ENCODE peak calls at places on chromosome 22, in seven cellular contexts. One of them, this sample, is unnamed.
A peak's percentile ranks its signal among the peaks of the same experiment; 100 is the strongest.

GRCh38 chr22:37533995-37534394 is 14.8 kb upstream of the CARD10 start:
- DNase-seq in dermis microvascular lymphatic vessel endothelial cell: no peak
- DNase-seq in Calu3: peak; percentile 58
- DNase-seq in iPS DF 19.7: no peak
- DNase-seq in uterus: no peak
- DNase-seq in activated CD4-positive, alpha-beta memory T cell treated with anti-CD3 and anti-CD28 coated beads for 36 hours: no peak
- DNase-seq in AG20443: peak; percentile 62
- DNase-seq in this sample: no peak

GRCh38 chr22:42340695-42341383 is 70.4 kb upstream of the TCF20 start:
- DNase-seq in dermis microvascular lymphatic vessel endothelial cell: no peak
- DNase-seq in Calu3: no peak
- DNase-seq in iPS DF 19.7: no peak
- DNase-seq in uterus: peak; percentile 33
- DNase-seq in activated CD4-positive, alpha-beta memory T cell treated with anti-CD3 and anti-CD28 coated beads for 36 hours: no peak
- DNase-seq in AG20443: no peak
- DNase-seq in this sample: no peak

GRCh38 chr22:44520695-44521094 is 22.7 kb upstream of the RTL6 start:
- DNase-seq in dermis microvascular lymphatic vessel endothelial cell: no peak
- DNase-seq in Calu3: no peak
- DNase-seq in iPS DF 19.7: no peak
- DNase-seq in uterus: no peak
- DNase-seq in activated CD4-positive, alpha-beta memory T cell treated with anti-CD3 and anti-CD28 coated beads for 36 hours: no peak
- DNase-seq in AG20443: no peak
- DNase-seq in this sample: no peak

GRCh38 chr22:22479999-22480532 is 28.5 kb downstream of the ZNF280B start:
- DNase-seq in dermis microvascular lymphatic vessel endothelial cell: no peak
- DNase-seq in Calu3: no peak
- DNase-seq in iPS DF 19.7: no peak
- DNase-seq in uterus: no peak
- DNase-seq in activated CD4-positive, alpha-beta memory T cell treated with anti-CD3 and anti-CD28 coated beads for 36 hours: no peak
- DNase-seq in AG20443: no peak
- DNase-seq in this sample: no peak

GRCh38 chr22:44393066-44393465 is 80.3 kb upstream of the SHISAL1 start:
- DNase-seq in dermis microvascular lymphatic vessel endothelial cell: no peak
- DNase-seq in Calu3: no peak
- DNase-seq in iPS DF 19.7: no peak
- DNase-seq in uterus: peak; percentile 3
- DNase-seq in activated CD4-positive, alpha-beta memory T cell treated with anti-CD3 and anti-CD28 coated beads for 36 hours: no peak
- DNase-seq in AG20443: no peak
- DNase-seq in this sample: no peak

GRCh38 chr22:45268958-45269844 is 15.5 kb upstream of the UPK3A start:
- DNase-seq in dermis microvascular lymphatic vessel endothelial cell: peak; percentile 39
- DNase-seq in Calu3: peak; percentile 88
- DNase-seq in iPS DF 19.7: no peak
- DNase-seq in uterus: peak; percentile 83
- DNase-seq in activated CD4-positive, alpha-beta memory T cell treated with anti-CD3 and anti-CD28 coated beads for 36 hours: peak; percentile 86
- DNase-seq in AG20443: peak; percentile 93
- DNase-seq in this sample: no peak

GRCh38 chr22:48121984-48122383 is 1359.5 kb downstream of the TBC1D22A start:
- DNase-seq in dermis microvascular lymphatic vessel endothelial cell: no peak
- DNase-seq in Calu3: no peak
- DNase-seq in iPS DF 19.7: no peak
- DNase-seq in uterus: no peak
- DNase-seq in activated CD4-positive, alpha-beta memory T cell treated with anti-CD3 and anti-CD28 coated beads for 36 hours: no peak
- DNase-seq in AG20443: no peak
- DNase-seq in this sample: no peak

GRCh38 chr22:45997775-45998637 is 21.0 kb upstream of the WNT7B start:
- DNase-seq in dermis microvascular lymphatic vessel endothelial cell: peak; percentile 43
- DNase-seq in Calu3: no peak
- DNase-seq in iPS DF 19.7: no peak
- DNase-seq in uterus: no peak
- DNase-seq in activated CD4-positive, alpha-beta memory T cell treated with anti-CD3 and anti-CD28 coated beads for 36 hours: no peak
- DNase-seq in AG20443: no peak
- DNase-seq in this sample: no peak

GRCh38 chr22:23199159-23199558 is 18.9 kb downstream of the BCR start:
- DNase-seq in dermis microvascular lymphatic vessel endothelial cell: no peak
- DNase-seq in Calu3: no peak
- DNase-seq in iPS DF 19.7: no peak
- DNase-seq in uterus: no peak
- DNase-seq in activated CD4-positive, alpha-beta memory T cell treated with anti-CD3 and anti-CD28 coated beads for 36 hours: no peak
- DNase-seq in AG20443: no peak
- DNase-seq in this sample: no peak

GRCh38 chr22:45240137-45240809 is 421 bp downstream of the KIAA0930 start:
- DNase-seq in dermis microvascular lymphatic vessel endothelial cell: no peak
- DNase-seq in Calu3: no peak
- DNase-seq in iPS DF 19.7: no peak
- DNase-seq in uterus: peak; percentile 34
- DNase-seq in activated CD4-positive, alpha-beta memory T cell treated with anti-CD3 and anti-CD28 coated beads for 36 hours: peak; percentile 44
- DNase-seq in AG20443: peak; percentile 69
- DNase-seq in this sample: no peak

GRCh38 chr22:25746012-25746373 is 4.0 kb downstream of the MYO18B start:
- DNase-seq in dermis microvascular lymphatic vessel endothelial cell: no peak
- DNase-seq in Calu3: no peak
- DNase-seq in iPS DF 19.7: no peak
- DNase-seq in uterus: no peak
- DNase-seq in activated CD4-positive, alpha-beta memory T cell treated with anti-CD3 and anti-CD28 coated beads for 36 hours: no peak
- DNase-seq in AG20443: no peak
- DNase-seq in this sample: no peak

GRCh38 chr22:40070701-40071100 is 75.9 kb downstream of the FAM83F start:
- DNase-seq in dermis microvascular lymphatic vessel endothelial cell: no peak
- DNase-seq in Calu3: no peak
- DNase-seq in iPS DF 19.7: no peak
- DNase-seq in uterus: no peak
- DNase-seq in activated CD4-positive, alpha-beta memory T cell treated with anti-CD3 and anti-CD28 coated beads for 36 hours: no peak
- DNase-seq in AG20443: peak; percentile 57
- DNase-seq in this sample: no peak

GRCh38 chr22:27980424-27981148 is 61.5 kb upstream of the PITPNB start:
- DNase-seq in dermis microvascular lymphatic vessel endothelial cell: no peak
- DNase-seq in Calu3: no peak
- DNase-seq in iPS DF 19.7: peak; percentile 28
- DNase-seq in uterus: peak; percentile 22
- DNase-seq in activated CD4-positive, alpha-beta memory T cell treated with anti-CD3 and anti-CD28 coated beads for 36 hours: no peak
- DNase-seq in AG20443: no peak
- DNase-seq in this sample: no peak

GRCh38 chr22:37746366-37747089 is 49.7 kb downstream of the TRIOBP start:
- DNase-seq in dermis microvascular lymphatic vessel endothelial cell: no peak
- DNase-seq in Calu3: no peak
- DNase-seq in iPS DF 19.7: no peak
- DNase-seq in uterus: no peak
- DNase-seq in activated CD4-positive, alpha-beta memory T cell treated with anti-CD3 and anti-CD28 coated beads for 36 hours: peak; percentile 53
- DNase-seq in AG20443: no peak
- DNase-seq in this sample: no peak

GRCh38 chr22:30869996-30870395 is 98.6 kb downstream of the MORC2 start:
- DNase-seq in dermis microvascular lymphatic vessel endothelial cell: no peak
- DNase-seq in Calu3: no peak
- DNase-seq in iPS DF 19.7: no peak
- DNase-seq in uterus: no peak
- DNase-seq in activated CD4-positive, alpha-beta memory T cell treated with anti-CD3 and anti-CD28 coated beads for 36 hours: no peak
- DNase-seq in AG20443: no peak
- DNase-seq in this sample: no peak

GRCh38 chr22:24289138-24289537 is 18.5 kb downstream of the SPECC1L start:
- DNase-seq in dermis microvascular lymphatic vessel endothelial cell: no peak
- DNase-seq in Calu3: no peak
- DNase-seq in iPS DF 19.7: no peak
- DNase-seq in uterus: no peak
- DNase-seq in activated CD4-positive, alpha-beta memory T cell treated with anti-CD3 and anti-CD28 coated beads for 36 hours: no peak
- DNase-seq in AG20443: peak; percentile 82
- DNase-seq in this sample: no peak

GRCh38 chr22:24985824-24986214 is 33.3 kb downstream of the KIAA1671 start:
- DNase-seq in dermis microvascular lymphatic vessel endothelial cell: peak; percentile 99
- DNase-seq in Calu3: no peak
- DNase-seq in iPS DF 19.7: no peak
- DNase-seq in uterus: peak; percentile 54
- DNase-seq in activated CD4-positive, alpha-beta memory T cell treated with anti-CD3 and anti-CD28 coated beads for 36 hours: no peak
- DNase-seq in AG20443: peak; percentile 64
- DNase-seq in this sample: no peak

GRCh38 chr22:40189979-40190378 is 12.3 kb downstream of the TNRC6B start:
- DNase-seq in dermis microvascular lymphatic vessel endothelial cell: no peak
- DNase-seq in Calu3: no peak
- DNase-seq in iPS DF 19.7: no peak
- DNase-seq in uterus: no peak
- DNase-seq in activated CD4-positive, alpha-beta memory T cell treated with anti-CD3 and anti-CD28 coated beads for 36 hours: no peak
- DNase-seq in AG20443: no peak
- DNase-seq in this sample: no peak

GRCh38 chr22:50503475-50504145 is 3.9 kb downstream of the LMF2 start:
- DNase-seq in dermis microvascular lymphatic vessel endothelial cell: no peak
- DNase-seq in Calu3: no peak
- DNase-seq in iPS DF 19.7: no peak
- DNase-seq in uterus: no peak
- DNase-seq in activated CD4-positive, alpha-beta memory T cell treated with anti-CD3 and anti-CD28 coated beads for 36 hours: no peak
- DNase-seq in AG20443: no peak
- DNase-seq in this sample: no peak

GRCh38 chr22:31947296-31947695 is 3.0 kb downstream of the YWHAH start:
- DNase-seq in dermis microvascular lymphatic vessel endothelial cell: no peak
- DNase-seq in Calu3: no peak
- DNase-seq in iPS DF 19.7: no peak
- DNase-seq in uterus: no peak
- DNase-seq in activated CD4-positive, alpha-beta memory T cell treated with anti-CD3 and anti-CD28 coated beads for 36 hours: peak; percentile 40
- DNase-seq in AG20443: no peak
- DNase-seq in this sample: no peak

GRCh38 chr22:27115816-27116256 is 458.4 kb downstream of the MIAT start:
- DNase-seq in dermis microvascular lymphatic vessel endothelial cell: peak; percentile 62
- DNase-seq in Calu3: peak; percentile 74
- DNase-seq in iPS DF 19.7: no peak
- DNase-seq in uterus: no peak
- DNase-seq in activated CD4-positive, alpha-beta memory T cell treated with anti-CD3 and anti-CD28 coated beads for 36 hours: no peak
- DNase-seq in AG20443: peak; percentile 69
- DNase-seq in this sample: no peak

GRCh38 chr22:42933783-42934144 is 76.7 kb upstream of the ARFGAP3 start:
- DNase-seq in dermis microvascular lymphatic vessel endothelial cell: peak; percentile 84
- DNase-seq in Calu3: peak; percentile 41
- DNase-seq in iPS DF 19.7: no peak
- DNase-seq in uterus: no peak
- DNase-seq in activated CD4-positive, alpha-beta memory T cell treated with anti-CD3 and anti-CD28 coated beads for 36 hours: no peak
- DNase-seq in AG20443: peak; percentile 84
- DNase-seq in this sample: no peak

GRCh38 chr22:22546490-22546889 is 12.6 kb downstream of the PRAME start:
- DNase-seq in dermis microvascular lymphatic vessel endothelial cell: no peak
- DNase-seq in Calu3: no peak
- DNase-seq in iPS DF 19.7: no peak
- DNase-seq in uterus: no peak
- DNase-seq in activated CD4-positive, alpha-beta memory T cell treated with anti-CD3 and anti-CD28 coated beads for 36 hours: no peak
- DNase-seq in AG20443: no peak
- DNase-seq in this sample: no peak

GRCh38 chr22:46047841-46048595 is 71.1 kb upstream of the WNT7B start:
- DNase-seq in dermis microvascular lymphatic vessel endothelial cell: no peak
- DNase-seq in Calu3: no peak
- DNase-seq in iPS DF 19.7: no peak
- DNase-seq in uterus: peak; percentile 30
- DNase-seq in activated CD4-positive, alpha-beta memory T cell treated with anti-CD3 and anti-CD28 coated beads for 36 hours: no peak
- DNase-seq in AG20443: peak; percentile 70
- DNase-seq in this sample: no peak

GRCh38 chr22:36067237-36067558 is 38.6 kb upstream of the RBFOX2 start:
- DNase-seq in dermis microvascular lymphatic vessel endothelial cell: no peak
- DNase-seq in Calu3: no peak
- DNase-seq in iPS DF 19.7: no peak
- DNase-seq in uterus: no peak
- DNase-seq in activated CD4-positive, alpha-beta memory T cell treated with anti-CD3 and anti-CD28 coated beads for 36 hours: no peak
- DNase-seq in AG20443: no peak
- DNase-seq in this sample: no peak

GRCh38 chr22:26134654-26135330 is 34.5 kb upstream of the SEZ6L start:
- DNase-seq in dermis microvascular lymphatic vessel endothelial cell: no peak
- DNase-seq in Calu3: no peak
- DNase-seq in iPS DF 19.7: no peak
- DNase-seq in uterus: no peak
- DNase-seq in activated CD4-positive, alpha-beta memory T cell treated with anti-CD3 and anti-CD28 coated beads for 36 hours: peak; percentile 10
- DNase-seq in AG20443: no peak
- DNase-seq in this sample: peak; percentile 9

GRCh38 chr22:23274146-23274526 is 93.8 kb downstream of the BCR start:
- DNase-seq in dermis microvascular lymphatic vessel endothelial cell: no peak
- DNase-seq in Calu3: no peak
- DNase-seq in iPS DF 19.7: no peak
- DNase-seq in uterus: no peak
- DNase-seq in activated CD4-positive, alpha-beta memory T cell treated with anti-CD3 and anti-CD28 coated beads for 36 hours: no peak
- DNase-seq in AG20443: no peak
- DNase-seq in this sample: no peak

GRCh38 chr22:19951351-19951750 is 9.7 kb upstream of the TXNRD2 start:
- DNase-seq in dermis microvascular lymphatic vessel endothelial cell: no peak
- DNase-seq in Calu3: no peak
- DNase-seq in iPS DF 19.7: no peak
- DNase-seq in uterus: no peak
- DNase-seq in activated CD4-positive, alpha-beta memory T cell treated with anti-CD3 and anti-CD28 coated beads for 36 hours: no peak
- DNase-seq in AG20443: no peak
- DNase-seq in this sample: no peak

GRCh38 chr22:38313384-38313955 is 3.8 kb downstream of the CSNK1E start:
- DNase-seq in dermis microvascular lymphatic vessel endothelial cell: no peak
- DNase-seq in Calu3: no peak
- DNase-seq in iPS DF 19.7: no peak
- DNase-seq in uterus: peak; percentile 86
- DNase-seq in activated CD4-positive, alpha-beta memory T cell treated with anti-CD3 and anti-CD28 coated beads for 36 hours: peak; percentile 63
- DNase-seq in AG20443: peak; percentile 77
- DNase-seq in this sample: no peak

GRCh38 chr22:35034963-35035362 is 31.0 kb upstream of the ISX start:
- DNase-seq in dermis microvascular lymphatic vessel endothelial cell: no peak
- DNase-seq in Calu3: no peak
- DNase-seq in iPS DF 19.7: no peak
- DNase-seq in uterus: no peak
- DNase-seq in activated CD4-positive, alpha-beta memory T cell treated with anti-CD3 and anti-CD28 coated beads for 36 hours: no peak
- DNase-seq in AG20443: no peak
- DNase-seq in this sample: no peak

GRCh38 chr22:22167791-22168189 is 76.8 kb upstream of the VPREB1 start:
- DNase-seq in dermis microvascular lymphatic vessel endothelial cell: no peak
- DNase-seq in Calu3: no peak
- DNase-seq in iPS DF 19.7: no peak
- DNase-seq in uterus: no peak
- DNase-seq in activated CD4-positive, alpha-beta memory T cell treated with anti-CD3 and anti-CD28 coated beads for 36 hours: no peak
- DNase-seq in AG20443: no peak
- DNase-seq in this sample: no peak

GRCh38 chr22:24271406-24271760 is 752 bp downstream of the SPECC1L start:
- DNase-seq in dermis microvascular lymphatic vessel endothelial cell: no peak
- DNase-seq in Calu3: no peak
- DNase-seq in iPS DF 19.7: no peak
- DNase-seq in uterus: no peak
- DNase-seq in activated CD4-positive, alpha-beta memory T cell treated with anti-CD3 and anti-CD28 coated beads for 36 hours: no peak
- DNase-seq in AG20443: no peak
- DNase-seq in this sample: no peak

GRCh38 chr22:49915610-49916009 is 2.6 kb downstream of the ALG12 start:
- DNase-seq in dermis microvascular lymphatic vessel endothelial cell: no peak
- DNase-seq in Calu3: no peak
- DNase-seq in iPS DF 19.7: no peak
- DNase-seq in uterus: no peak
- DNase-seq in activated CD4-positive, alpha-beta memory T cell treated with anti-CD3 and anti-CD28 coated beads for 36 hours: no peak
- DNase-seq in AG20443: no peak
- DNase-seq in this sample: no peak

GRCh38 chr22:40210814-40211213 is 33.1 kb downstream of the TNRC6B start:
- DNase-seq in dermis microvascular lymphatic vessel endothelial cell: no peak
- DNase-seq in Calu3: no peak
- DNase-seq in iPS DF 19.7: no peak
- DNase-seq in uterus: no peak
- DNase-seq in activated CD4-positive, alpha-beta memory T cell treated with anti-CD3 and anti-CD28 coated beads for 36 hours: no peak
- DNase-seq in AG20443: no peak
- DNase-seq in this sample: no peak

GRCh38 chr22:28743852-28744251 is 2.0 kb downstream of the HSCB start:
- DNase-seq in dermis microvascular lymphatic vessel endothelial cell: no peak
- DNase-seq in Calu3: no peak
- DNase-seq in iPS DF 19.7: no peak
- DNase-seq in uterus: no peak
- DNase-seq in activated CD4-positive, alpha-beta memory T cell treated with anti-CD3 and anti-CD28 coated beads for 36 hours: no peak
- DNase-seq in AG20443: no peak
- DNase-seq in this sample: no peak

GRCh38 chr22:37565830-37566229 is 5.5 kb downstream of the CDC42EP1 start:
- DNase-seq in dermis microvascular lymphatic vessel endothelial cell: no peak
- DNase-seq in Calu3: no peak
- DNase-seq in iPS DF 19.7: no peak
- DNase-seq in uterus: no peak
- DNase-seq in activated CD4-positive, alpha-beta memory T cell treated with anti-CD3 and anti-CD28 coated beads for 36 hours: no peak
- DNase-seq in AG20443: no peak
- DNase-seq in this sample: no peak

GRCh38 chr22:25048659-25049657 is 96.4 kb downstream of the KIAA1671 start:
- DNase-seq in dermis microvascular lymphatic vessel endothelial cell: peak; percentile 54
- DNase-seq in Calu3: peak; percentile 83
- DNase-seq in iPS DF 19.7: no peak
- DNase-seq in uterus: peak; percentile 46
- DNase-seq in activated CD4-positive, alpha-beta memory T cell treated with anti-CD3 and anti-CD28 coated beads for 36 hours: peak; percentile 80
- DNase-seq in AG20443: peak; percentile 86
- DNase-seq in this sample: peak; percentile 58

GRCh38 chr22:45504703-45505341 is 2.1 kb downstream of the FBLN1 start:
- DNase-seq in dermis microvascular lymphatic vessel endothelial cell: no peak
- DNase-seq in Calu3: no peak
- DNase-seq in iPS DF 19.7: no peak
- DNase-seq in uterus: no peak
- DNase-seq in activated CD4-positive, alpha-beta memory T cell treated with anti-CD3 and anti-CD28 coated beads for 36 hours: no peak
- DNase-seq in AG20443: peak; percentile 54
- DNase-seq in this sample: no peak

This sample was measured in iPS DF 6.9.